ENCODE peak calls at places on chromosomes 12 and 14, in four cellular contexts. One of them, this sample, is unnamed.

GRCh38 chr12:106976668-106977067 is 10.3 kb downstream of the MTERF2 start:
- DNase-seq in foreskin fibroblast: no peak
- DNase-seq in fibroblast of mammary gland: no peak
- DNase-seq in HL-60: no peak
- DNase-seq in this sample: no peak

GRCh38 chr14:21987937-21988336 is 314.3 kb upstream of the OR4E1 start:
- DNase-seq in foreskin fibroblast: no peak
- DNase-seq in fibroblast of mammary gland: peak; percentile 32
- DNase-seq in HL-60: no peak
- DNase-seq in this sample: peak; percentile 26

GRCh38 chr12:81759215-81759991 is at the start of gene PPFIA2:
- DNase-seq in foreskin fibroblast: peak; percentile 61
- DNase-seq in fibroblast of mammary gland: peak; percentile 58
- DNase-seq in HL-60: no peak
- DNase-seq in this sample: peak; percentile 13

GRCh38 chr12:76198839-76199238 is 114.4 kb upstream of the NAP1L1 start:
- DNase-seq in foreskin fibroblast: no peak
- DNase-seq in fibroblast of mammary gland: no peak
- DNase-seq in HL-60: no peak
- DNase-seq in this sample: no peak

GRCh38 chr14:68666899-68667298 is 126.0 kb downstream of the ZFP36L1 start:
- DNase-seq in foreskin fibroblast: no peak
- DNase-seq in fibroblast of mammary gland: no peak
- DNase-seq in HL-60: no peak
- DNase-seq in this sample: no peak

GRCh38 chr12:108129017-108129812 is at the start of gene WSCD2:
- DNase-seq in foreskin fibroblast: peak; percentile 19
- DNase-seq in fibroblast of mammary gland: no peak
- DNase-seq in HL-60: peak; percentile 14
- DNase-seq in this sample: peak; percentile 2

GRCh38 chr12:28253175-28253641 is 63.0 kb downstream of the CCDC91 start:
- DNase-seq in foreskin fibroblast: no peak
- DNase-seq in fibroblast of mammary gland: peak; percentile 32
- DNase-seq in HL-60: no peak
- DNase-seq in this sample: no peak

GRCh38 chr12:82174936-82175335 is 183.3 kb downstream of the CCDC59 start:
- DNase-seq in foreskin fibroblast: no peak
- DNase-seq in fibroblast of mammary gland: no peak
- DNase-seq in HL-60: no peak
- DNase-seq in this sample: no peak

GRCh38 chr12:54162741-54163140 is 26.0 kb downstream of the SMUG1 start:
- DNase-seq in foreskin fibroblast: no peak
- DNase-seq in fibroblast of mammary gland: no peak
- DNase-seq in HL-60: no peak
- DNase-seq in this sample: no peak

GRCh38 chr14:95389471-95390011 is 69.8 kb upstream of the CLMN start:
- DNase-seq in foreskin fibroblast: peak; percentile 42
- DNase-seq in fibroblast of mammary gland: peak; percentile 96
- DNase-seq in HL-60: no peak
- DNase-seq in this sample: peak; percentile 12

GRCh38 chr12:5497329-5498058 is 65.6 kb downstream of the NTF3 start:
- DNase-seq in foreskin fibroblast: peak; percentile 77
- DNase-seq in fibroblast of mammary gland: no peak
- DNase-seq in HL-60: no peak
- DNase-seq in this sample: peak; percentile 41

GRCh38 chr12:57429473-57430116 is 1.2 kb downstream of the R3HDM2 start:
- DNase-seq in foreskin fibroblast: peak; percentile 19
- DNase-seq in fibroblast of mammary gland: peak; percentile 20
- DNase-seq in HL-60: no peak
- DNase-seq in this sample: no peak

GRCh38 chr14:30443368-30444007 is 115.5 kb upstream of the G2E3 start:
- DNase-seq in foreskin fibroblast: peak; percentile 62
- DNase-seq in fibroblast of mammary gland: peak; percentile 63
- DNase-seq in HL-60: no peak
- DNase-seq in this sample: peak; percentile 44

GRCh38 chr12:16187684-16188083 is 89.8 kb downstream of the SLC15A5 start:
- DNase-seq in foreskin fibroblast: no peak
- DNase-seq in fibroblast of mammary gland: no peak
- DNase-seq in HL-60: no peak
- DNase-seq in this sample: no peak

GRCh38 chr12:129535351-129535750 is 368.5 kb downstream of the TMEM132D start:
- DNase-seq in foreskin fibroblast: no peak
- DNase-seq in fibroblast of mammary gland: no peak
- DNase-seq in HL-60: no peak
- DNase-seq in this sample: no peak

GRCh38 chr14:78245238-78245637 is 75.1 kb downstream of the NRXN3 start:
- DNase-seq in foreskin fibroblast: no peak
- DNase-seq in fibroblast of mammary gland: no peak
- DNase-seq in HL-60: no peak
- DNase-seq in this sample: no peak

GRCh38 chr14:59454131-59454530 is 11.0 kb downstream of the GPR135 start:
- DNase-seq in foreskin fibroblast: peak; percentile 93
- DNase-seq in fibroblast of mammary gland: peak; percentile 98
- DNase-seq in HL-60: no peak
- DNase-seq in this sample: peak; percentile 81

GRCh38 chr12:26369588-26369987 is 174.2 kb downstream of the SSPN start:
- DNase-seq in foreskin fibroblast: peak; percentile 86
- DNase-seq in fibroblast of mammary gland: peak; percentile 94
- DNase-seq in HL-60: no peak
- DNase-seq in this sample: peak; percentile 66

DNA sequence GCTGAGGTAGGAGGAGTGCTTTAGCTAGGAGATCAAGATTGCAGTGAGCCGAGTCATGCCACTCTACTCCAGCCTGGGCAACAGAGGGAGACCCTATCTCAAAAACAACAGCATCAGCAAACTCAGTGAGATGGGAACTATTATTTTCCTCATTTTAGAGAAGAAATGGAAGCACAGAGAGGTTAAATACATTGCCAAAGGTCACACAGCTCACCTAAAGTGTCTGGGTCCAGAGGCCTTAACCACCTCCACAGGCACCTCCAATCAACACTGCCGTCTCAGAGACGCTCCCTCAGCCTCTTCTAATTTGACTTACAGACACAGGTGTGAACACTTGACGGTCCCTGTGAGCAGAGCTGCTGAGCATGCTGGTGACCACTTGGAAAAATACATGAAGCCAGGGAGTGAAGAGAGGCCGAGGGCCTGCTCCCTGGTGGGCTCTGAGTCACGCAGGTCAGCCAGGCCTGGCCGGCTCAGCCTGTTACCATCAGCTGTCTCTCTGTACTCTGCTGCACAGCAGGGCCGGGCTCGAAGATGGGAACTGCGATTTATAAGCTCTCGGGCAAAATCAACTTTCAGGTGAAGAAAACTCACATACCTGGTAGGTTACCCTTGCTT is 77.5 kb upstream of the RASSF3 start:
- DNase-seq in foreskin fibroblast: no peak
- DNase-seq in fibroblast of mammary gland: no peak
- DNase-seq in HL-60: no peak
- DNase-seq in this sample: no peak
- TF ChIP-seq CTCF in foreskin fibroblast: no peak
- TF ChIP-seq CTCF in fibroblast of mammary gland: no peak
- TF ChIP-seq CTCF in HL-60: no peak
- TF ChIP-seq CTCF in this sample: no peak

DNA sequence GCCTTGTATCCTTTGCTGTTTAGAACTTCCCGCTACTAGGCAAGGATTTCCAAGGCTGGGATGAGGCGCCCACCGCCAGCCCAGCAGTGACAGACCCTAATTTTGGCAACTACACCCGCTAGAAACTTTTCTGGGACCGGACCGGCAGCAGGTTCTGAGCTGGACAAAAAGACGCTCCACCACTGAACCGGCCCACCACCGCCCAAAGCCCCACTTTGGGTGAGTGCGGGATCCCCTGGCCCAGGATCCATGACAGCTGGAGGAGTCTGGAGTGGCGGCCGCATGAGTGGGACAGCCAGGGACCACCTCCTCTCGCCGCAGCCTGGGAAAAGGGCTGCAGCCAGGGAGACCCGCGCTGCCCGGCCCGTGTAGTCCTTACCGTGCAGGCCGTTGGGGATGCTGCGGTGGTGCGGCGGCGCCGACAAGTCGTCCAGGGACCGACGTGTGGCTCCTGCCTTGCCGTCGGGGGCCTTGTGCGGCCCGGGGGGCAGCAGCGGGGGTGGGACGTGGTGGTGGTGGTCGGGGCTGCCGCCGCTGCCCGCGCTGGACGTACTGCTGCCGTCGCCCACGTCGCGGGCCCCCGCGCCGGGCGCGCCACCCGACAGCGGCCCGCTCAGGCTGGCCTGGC is 1.1 kb downstream of the CCDC85C start:
- DNase-seq in foreskin fibroblast: no peak
- DNase-seq in fibroblast of mammary gland: no peak
- DNase-seq in HL-60: no peak
- DNase-seq in this sample: no peak
- H3K4me3 ChIP-seq in foreskin fibroblast: peak overlapping the region; percentile 33
- H3K4me3 ChIP-seq in fibroblast of mammary gland: no peak overlapping the region
- H3K4me3 ChIP-seq in HL-60: no peak overlapping the region
- H3K4me3 ChIP-seq in this sample: peak overlapping the region; percentile 46

GRCh38 chr12:53034459-53034858 is 15.4 kb upstream of the TNS2 start:
- DNase-seq in foreskin fibroblast: no peak
- DNase-seq in fibroblast of mammary gland: no peak
- DNase-seq in HL-60: no peak
- DNase-seq in this sample: no peak

GRCh38 chr12:53036802-53037201 is 13.1 kb upstream of the TNS2 start:
- DNase-seq in foreskin fibroblast: no peak
- DNase-seq in fibroblast of mammary gland: no peak
- DNase-seq in HL-60: no peak
- DNase-seq in this sample: peak; percentile 39

GRCh38 chr12:53031616-53032015 is 18.2 kb upstream of the TNS2 start:
- DNase-seq in foreskin fibroblast: no peak
- DNase-seq in fibroblast of mammary gland: no peak
- DNase-seq in HL-60: no peak
- DNase-seq in this sample: no peak
- TF ChIP-seq CTCF in foreskin fibroblast: no peak
- TF ChIP-seq CTCF in fibroblast of mammary gland: peak; percentile 3
- TF ChIP-seq CTCF in HL-60: no peak
- TF ChIP-seq CTCF in this sample: no peak

GRCh38 chr14:64970776-64971451 is 1.2 kb downstream of the RAB15 start:
- DNase-seq in foreskin fibroblast: peak; percentile 25
- DNase-seq in fibroblast of mammary gland: no peak
- DNase-seq in HL-60: no peak
- DNase-seq in this sample: no peak
- H3K4me3 ChIP-seq in foreskin fibroblast: peak overlapping the region; percentile 54
- H3K4me3 ChIP-seq in fibroblast of mammary gland: no peak overlapping the region
- H3K4me3 ChIP-seq in HL-60: no peak overlapping the region
- H3K4me3 ChIP-seq in this sample: peak overlapping the region; percentile 65